ENCODE peak calls at places on chromosomes 4 and X, in seven cellular contexts. B is activated CD8-positive, alpha-beta memory T cell treated with anti-CD3 and anti-CD28 coated beads, Interleukin-2, amount 10 ng/mL, durations not matched to agents 7 days and 5 days; L is NCI-H748 treated with DMSO at 0.1 percent for 48 hours; J is endothelial cell; C is heart left ventricle; W is T-cell; G is HCT116. F is an unnamed sample.

GRCh38 chr4:133483600-133484246 is 334.6 kb downstream of the PCDH10 start:
- DNase-seq in B (no peak), L (no peak), J (peak), C (no peak), W (no peak), G (peak), F (peak)

GRCh38 chr4:149768477-149768876 is 47.2 kb downstream of the IQCM start:
- DNase-seq in B (no peak), L (no peak), J (no peak), C (no peak), W (no peak), G (no peak), F (no peak)

GRCh38 chrX:44651347-44651746 is 108.7 kb upstream of the FUNDC1 start:
- DNase-seq in B (no peak), L (no peak), J (peak), C (no peak), W (no peak), G (peak), F (no peak)

GRCh38 chr4:85862896-85863295 is 387.9 kb downstream of the ARHGAP24 start:
- DNase-seq in B (no peak), L (no peak), J (no peak), C (no peak), W (no peak), G (no peak), F (no peak)

GRCh38 chr4:103499094-103499493 is 220.7 kb downstream of the TACR3 start:
- DNase-seq in B (no peak), L (no peak), J (no peak), C (no peak), W (no peak), G (no peak), F (no peak)

GRCh38 chrX:24175276-24175675 is 25.7 kb downstream of the ZFX start:
- DNase-seq in B (no peak), L (no peak), J (no peak), C (no peak), W (no peak), G (no peak), F (no peak)

GRCh38 chr4:58649236-58649635 is 1539.1 kb upstream of the IGFBP7 start:
- DNase-seq in B (no peak), L (no peak), J (no peak), C (no peak), W (no peak), G (no peak), F (no peak)

GRCh38 chrX:102720237-102721168 is at the start of gene GPRASP3:
- DNase-seq in B (peak), L (peak), J (peak), C (peak), W (peak), G (no peak), F (no peak)

GRCh38 chr4:27524224-27524623 is 663.6 kb downstream of the STIM2 start:
- DNase-seq in B (no peak), L (no peak), J (no peak), C (no peak), W (no peak), G (no peak), F (no peak)

GRCh38 chrX:28586891-28587635 is at the start of gene IL1RAPL1:
- DNase-seq in B (no peak), L (peak), J (no peak), C (no peak), W (no peak), G (no peak), F (peak)

GRCh38 chrX:70132877-70133302 is 357 bp upstream of the IGBP1 start:
- DNase-seq in B (no peak), L (peak), J (no peak), C (no peak), W (no peak), G (no peak), F (no peak)

GRCh38 chr4:40190880-40191815 is 5.7 kb upstream of the RHOH start:
- DNase-seq in B (peak), L (peak), J (no peak), C (no peak), W (peak), G (no peak), F (no peak)

GRCh38 chr4:113101669-113102068 is 52.2 kb downstream of the ANK2 start:
- DNase-seq in B (no peak), L (no peak), J (no peak), C (no peak), W (no peak), G (no peak), F (peak)

GRCh38 chr4:99404595-99405287 is 30.4 kb downstream of the ADH7 start:
- DNase-seq in B (peak), L (no peak), J (no peak), C (peak), W (no peak), G (peak), F (peak)

GRCh38 chrX:86241547-86241946 is 93.3 kb downstream of the DACH2 start:
- DNase-seq in B (no peak), L (no peak), J (no peak), C (no peak), W (no peak), G (no peak), F (no peak)

GRCh38 chr4:37628977-37629609 is 57.1 kb downstream of the RELL1 start:
- DNase-seq in B (no peak), L (no peak), J (no peak), C (no peak), W (no peak), G (peak), F (peak)

GRCh38 chr4:82261063-82261462 is 112.7 kb downstream of the HNRNPD start:
- DNase-seq in B (no peak), L (no peak), J (no peak), C (no peak), W (no peak), G (no peak), F (no peak)

GRCh38 chr4:115076691-115077090 is 36.7 kb downstream of the NDST4 start:
- DNase-seq in B (no peak), L (no peak), J (no peak), C (no peak), W (no peak), G (no peak), F (no peak)

GRCh38 chr4:23999714-24000113 is 109.9 kb upstream of the PPARGC1A start:
- DNase-seq in B (no peak), L (no peak), J (no peak), C (no peak), W (no peak), G (no peak), F (no peak)

GRCh38 chr4:20829958-20830357 is 129.7 kb downstream of the PACRGL start:
- DNase-seq in B (no peak), L (no peak), J (no peak), C (no peak), W (no peak), G (no peak), F (no peak)

GRCh38 chr4:8205749-8206611 is 6.9 kb downstream of the SH3TC1 start:
- DNase-seq in B (no peak), L (peak), J (no peak), C (no peak), W (no peak), G (no peak), F (no peak)

F was measured in GM04504.